ENCODE peak calls at places on chromosome 3, in ten cellular contexts. D is pulmonary artery endothelial cell; N is activated CD4-positive, alpha-beta memory T cell treated with anti-CD3 and anti-CD28 coated beads for 36 hours; O is cardiac muscle cell; G is fibroblast of pulmonary artery; W is NCI-H1694 treated with DMSO at 0.1 percent for 48 hours; R is SW480; X is A172; T is fibroblast of lung; Z is AG08396. Q is an unnamed sample.
A peak's percentile ranks its signal among the peaks of the same experiment; 100 is the strongest.

GRCh38 chr3:62151591-62151990 is 221.8 kb downstream of the FEZF2 start:
- DNase-seq in O (no peak), G (no peak), W (no peak), T (peak; percentile 74), R (no peak), Z (no peak), X (no peak), D (no peak), N (no peak), Q (no peak)

GRCh38 chr3:13890377-13891016 is 10.6 kb upstream of the WNT7A start:
- DNase-seq in R (peak; percentile 91), O (no peak), X (peak; percentile 55), T (no peak), Z (peak; percentile 3), D (no peak), G (no peak), N (peak; percentile 65), W (no peak), Q (peak; percentile 84)

GRCh38 chr3:187066228-187066995 is 72.9 kb downstream of the RPL39L start:
- DNase-seq in D (no peak), X (peak; percentile 38), G (peak; percentile 31), R (peak; percentile 64), N (peak; percentile 61), T (peak; percentile 26), O (peak; percentile 60), W (no peak), Z (peak; percentile 8), Q (peak; percentile 83)

GRCh38 chr3:21752749-21753347 is 1.8 kb upstream of the ZNF385D start:
- DNase-seq in O (peak; percentile 75), R (peak; percentile 53), W (peak; percentile 55), X (peak; percentile 54), T (peak; percentile 68), Z (peak; percentile 26), N (no peak), D (no peak), G (peak; percentile 75), Q (peak; percentile 74)

GRCh38 chr3:69504232-69504631 is 118.3 kb upstream of the FRMD4B start:
- DNase-seq in D (no peak), X (no peak), W (no peak), O (no peak), N (no peak), T (no peak), Z (no peak), R (no peak), G (peak; percentile 13), Q (peak; percentile 14)

GRCh38 chr3:21055015-21055414 is 696.0 kb downstream of the ZNF385D start:
- DNase-seq in X (no peak), G (no peak), W (no peak), D (no peak), N (no peak), O (no peak), Z (no peak), R (no peak), T (no peak), Q (no peak)

GRCh38 chr3:177466076-177466475 is 268.8 kb upstream of the TBL1XR1 start:
- DNase-seq in N (no peak), Z (no peak), G (no peak), D (no peak), W (no peak), R (no peak), O (no peak), T (peak; percentile 63), X (no peak), Q (no peak)

GRCh38 chr3:36804295-36805055 is 40.1 kb upstream of the DCLK3 start:
- DNase-seq in G (no peak), X (no peak), T (no peak), N (no peak), D (no peak), O (no peak), W (no peak), Z (no peak), R (no peak), Q (no peak)

GRCh38 chr3:73955671-73956070 is 330.9 kb upstream of the PDZRN3 start:
- DNase-seq in G (no peak), T (no peak), R (no peak), Z (no peak), N (no peak), D (no peak), W (no peak), X (no peak), O (no peak), Q (no peak)

GRCh38 chr3:100882571-100882981 is 110.6 kb downstream of the ABI3BP start:
- DNase-seq in X (peak; percentile 23), N (no peak), O (no peak), T (peak; percentile 37), R (no peak), G (peak; percentile 86), D (peak; percentile 27), Z (no peak), W (no peak), Q (peak; percentile 52)

Q was measured in MCF 10A.